ENCODE peak calls at places on chromosomes 4 and X, in four cellular contexts. T is mesenchymal stem cell, E is IMR-90, Q is H9. G is an unnamed sample.

GRCh38 chrX:2863646-2864045 is 34.9 kb downstream of the GYG2 start:
- DNase-seq in T (peak), E (peak), Q (peak), G (peak)

GRCh38 chrX:33336783-33337182 is 125.4 kb upstream of the DMD start:
- DNase-seq in T (peak), E (peak), Q (peak), G (no peak)

GRCh38 chrX:19625612-19626011 is 110.3 kb upstream of the MAP3K15 start:
- DNase-seq in T (peak), E (no peak), Q (no peak), G (no peak)

GRCh38 chrX:150062292-150063137 is 124.2 kb upstream of the EOLA2 start:
- DNase-seq in T (peak), E (peak), Q (no peak), G (no peak)

GRCh38 chr4:140150886-140151699 is 2.9 kb downstream of the MAML3 start:
- DNase-seq in T (peak), E (peak), Q (peak), G (peak)

GRCh38 chr4:16757080-16757521 is 141.3 kb downstream of the LDB2 start:
- DNase-seq in T (no peak), E (peak), Q (no peak), G (peak)

GRCh38 chr4:183966371-183966770 is 61.3 kb downstream of the STOX2 start:
- DNase-seq in T (no peak), E (peak), Q (no peak), G (no peak)

GRCh38 chr4:145196747-145197146 is 16.4 kb upstream of the OTUD4 start:
- DNase-seq in T (no peak), E (no peak), Q (no peak), G (peak)

GRCh38 chr4:12186526-12186925 is 757.8 kb upstream of the HS3ST1 start:
- DNase-seq in T (no peak), E (no peak), Q (no peak), G (no peak)

GRCh38 chr4:20474119-20474518 is 222.4 kb downstream of the SLIT2 start:
- DNase-seq in T (peak), E (peak), Q (no peak), G (no peak)

GRCh38 chr4:65046496-65047101 is 623.7 kb downstream of the EPHA5 start:
- DNase-seq in T (peak), E (no peak), Q (no peak), G (peak)

GRCh38 chrX:724256-724655 is 93.7 kb downstream of the SHOX start:
- DNase-seq in T (no peak), E (no peak), Q (no peak), G (no peak)

GRCh38 chrX:10050481-10050880 is 83.3 kb downstream of the CLDN34 start:
- DNase-seq in T (no peak), E (peak), Q (peak), G (no peak)

GRCh38 chr4:75629239-75629638 is 1.1 kb downstream of the CDKL2 start:
- DNase-seq in T (no peak), E (no peak), Q (no peak), G (no peak)

DNA sequence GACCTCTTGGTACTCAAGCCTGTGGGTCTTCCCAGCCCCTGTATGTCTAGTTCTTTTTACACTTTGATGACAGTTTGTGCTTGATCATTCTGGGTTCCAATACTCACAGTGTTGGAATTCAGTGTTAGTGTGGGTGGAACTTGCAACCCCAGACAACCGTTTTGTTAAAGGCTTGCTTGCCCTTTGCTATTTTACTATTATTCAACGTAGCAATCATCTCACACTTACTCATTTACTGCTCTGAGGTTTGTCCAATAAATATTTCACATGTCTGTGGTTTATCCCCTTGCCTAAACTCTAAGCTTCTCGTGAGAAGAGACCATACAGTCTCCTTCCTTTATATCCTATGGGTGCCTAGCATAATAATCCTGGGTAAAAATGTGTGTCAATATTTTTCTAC is 15.3 kb downstream of the CCNG2 start:
- DNase-seq in T (peak), E (peak), Q (no peak), G (no peak)
- H2BK5ac ChIP-seq in T (no peak), E (peak), Q (no peak), G (no peak)

GRCh38 chr4:186485621-186486062 is 69.7 kb downstream of the MTNR1A start:
- DNase-seq in T (peak), E (peak), Q (no peak), G (no peak)
- H4K91ac ChIP-seq in T (no peak), E (no peak), Q (no peak), G (no peak)

GRCh38 chrX:125203737-125204578 is 115.7 kb upstream of the TEX13C start:
- DNase-seq in T (peak), E (no peak), Q (peak), G (no peak)
- H3K14ac ChIP-seq in T (no peak), E (no peak), Q (no peak), G (no peak)

GRCh38 chr4:153787156-153787555 is 1.7 kb downstream of the SFRP2 start:
- DNase-seq in T (no peak), E (no peak), Q (no peak), G (no peak)

GRCh38 chr4:153790962-153791551 is 2.2 kb upstream of the SFRP2 start:
- DNase-seq in T (peak), E (no peak), Q (peak), G (no peak)

GRCh38 chr4:153789741-153790651 is 1.1 kb upstream of the SFRP2 start:
- DNase-seq in T (peak), E (no peak), Q (peak), G (no peak)

GRCh38 chr4:153788064-153788418 is 842 bp downstream of the SFRP2 start:
- DNase-seq in T (no peak), E (no peak), Q (no peak), G (no peak)

GRCh38 chr4:153788419-153789276 is at the start of gene SFRP2:
- DNase-seq in T (peak), E (no peak), Q (peak), G (no peak)
- H2BK5ac ChIP-seq in T (no peak), E (no peak), Q (no peak), G (peak)

GRCh38 chrX:25006586-25007058 is 9.1 kb downstream of the ARX start:
- DNase-seq in T (no peak), E (no peak), Q (no peak), G (no peak)
- H4K91ac ChIP-seq in T (no peak), E (no peak), Q (no peak), G (no peak)

DNA sequence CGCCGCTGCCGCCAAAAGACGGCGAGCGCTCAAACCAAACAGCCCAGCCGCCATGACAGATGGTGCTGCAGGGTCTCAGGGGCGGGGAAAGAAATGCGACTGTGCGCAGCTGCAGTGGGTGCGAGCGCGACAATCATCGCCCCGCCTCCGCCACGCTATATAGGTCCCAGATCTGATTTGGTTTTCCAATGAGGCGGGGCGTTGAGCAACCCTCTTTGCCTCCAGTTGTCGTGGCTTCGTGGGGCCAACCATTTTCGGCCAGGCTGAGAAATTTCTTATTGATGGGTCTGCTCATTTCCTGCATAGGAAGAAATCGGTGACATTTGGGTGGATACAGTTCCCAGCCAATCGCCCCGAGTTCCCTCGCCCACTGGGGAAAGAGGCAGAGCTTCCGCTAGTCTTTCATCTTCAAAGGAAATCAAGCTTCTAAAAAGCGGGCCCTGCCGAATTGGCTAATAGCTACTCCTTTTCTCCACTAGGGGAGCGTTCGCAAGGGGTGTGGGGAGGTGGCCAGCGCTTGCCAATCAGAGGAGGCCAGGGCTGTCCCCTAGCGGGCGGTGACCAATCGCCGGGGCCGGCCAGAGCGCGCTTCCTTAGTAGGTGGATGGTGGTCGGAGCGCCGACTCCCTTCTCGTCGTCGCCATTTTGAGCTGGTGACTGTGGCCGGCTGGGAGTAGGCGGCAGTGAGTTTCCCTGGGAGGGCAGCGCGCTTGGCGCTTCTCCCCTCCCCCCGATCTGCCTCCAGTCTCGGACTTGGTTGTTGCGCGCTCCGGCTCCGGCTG is at the start of the genes NDUFB11 and RBM10:
- DNase-seq in T (peak), E (peak), Q (peak), G (peak)
- H3K14ac ChIP-seq in T (peak), E (peak), Q (peak), G (peak)

DNA sequence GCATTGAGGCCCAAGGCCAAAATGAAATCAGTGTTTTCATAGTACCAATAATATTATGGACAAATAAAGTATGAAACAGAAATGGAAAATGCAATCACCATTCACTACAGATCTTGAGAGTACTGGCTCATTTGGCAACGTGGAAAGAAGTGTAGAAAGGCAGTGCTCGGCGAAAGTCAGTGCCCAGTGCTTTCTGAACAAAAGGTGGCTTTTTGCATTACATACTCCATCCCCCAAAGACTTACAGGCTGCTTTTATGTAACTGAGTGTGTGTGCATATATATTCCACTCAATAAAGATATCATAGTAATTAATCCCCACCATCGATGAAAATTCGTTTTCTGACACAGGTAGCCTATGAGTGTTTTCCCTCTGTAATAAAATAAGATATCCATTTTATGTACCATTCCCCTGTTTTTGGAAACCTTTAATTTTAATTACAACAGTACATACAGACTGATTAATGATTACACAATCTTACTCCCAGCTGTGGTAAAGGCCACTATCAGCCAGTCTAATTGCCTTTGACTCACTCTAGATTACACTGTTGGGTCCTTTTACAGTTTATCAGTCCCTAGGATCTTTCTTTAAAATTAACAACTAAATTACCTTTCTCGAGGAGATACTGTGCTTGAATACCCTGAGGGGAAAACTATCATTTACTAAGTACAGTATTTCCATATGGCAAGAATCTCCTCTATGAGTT is 65.9 kb downstream of the MAD2L1 start:
- DNase-seq in T (peak), E (no peak), Q (no peak), G (peak)
- H2BK5ac ChIP-seq in T (no peak), E (no peak), Q (no peak), G (no peak)

G was measured in trophoblast cell.